ENCODE peak calls at places on chromosomes 3 and 15, in nine cellular contexts. G is AG04450, F is endodermal cell, W is HL-60, C is heart left ventricle, E is aorta, Y is adipocyte, P is SK-N-SH, L is GM23338. J is an unnamed sample.

GRCh38 chr3:55746808-55747413 is 259.8 kb upstream of the WNT5A start:
- DNase-seq in L (no peak), P (peak; percentile 15), W (no peak), Y (peak; percentile 73), E (no peak), G (no peak), F (no peak), C (no peak), J (no peak)

GRCh38 chr3:187986514-187986934 is 167.4 kb upstream of the LPP start:
- DNase-seq in G (peak; percentile 55), P (no peak), W (peak; percentile 69), Y (peak; percentile 60), L (no peak), F (no peak), C (no peak), E (peak; percentile 49), J (no peak)

GRCh38 chr3:105195260-105195659 is 171.4 kb upstream of the ALCAM start:
- DNase-seq in E (no peak), W (no peak), F (no peak), C (no peak), P (no peak), L (no peak), Y (peak; percentile 65), G (no peak), J (no peak)

GRCh38 chr3:148540266-148540665 is 157.4 kb upstream of the AGTR1 start:
- DNase-seq in G (no peak), E (no peak), Y (no peak), C (no peak), L (no peak), W (no peak), F (no peak), P (no peak), J (no peak)

GRCh38 chr15:39304201-39304841 is 276.6 kb upstream of the THBS1 start:
- DNase-seq in F (no peak), G (peak; percentile 98), P (no peak), E (no peak), L (no peak), Y (peak; percentile 84), C (no peak), W (no peak), J (no peak)

GRCh38 chr3:137163241-137163916 is 205.6 kb downstream of the IL20RB start:
- DNase-seq in L (peak; percentile 19), Y (no peak), E (no peak), G (no peak), C (peak; percentile 29), F (peak; percentile 59), W (no peak), P (peak; percentile 10), J (no peak)

GRCh38 chr3:8938021-8938420 is 25.3 kb downstream of the RAD18 start:
- DNase-seq in Y (peak; percentile 63), G (no peak), W (no peak), P (no peak), E (no peak), F (no peak), C (no peak), L (peak; percentile 39), J (no peak)

GRCh38 chr3:128481438-128481942 is 11.5 kb downstream of the GATA2 start:
- DNase-seq in E (peak; percentile 48), P (peak; percentile 60), Y (peak; percentile 51), W (no peak), G (no peak), F (peak; percentile 74), L (no peak), C (peak; percentile 73), J (no peak)

GRCh38 chr3:46878796-46879436 is 1.4 kb downstream of the PTH1R start:
- DNase-seq in C (no peak), E (no peak), P (peak; percentile 81), W (no peak), G (no peak), Y (peak; percentile 61), F (peak; percentile 78), L (no peak), J (no peak)

GRCh38 chr3:46881819-46882376 is 4.4 kb downstream of the PTH1R start:
- DNase-seq in G (no peak), E (no peak), F (peak; percentile 81), W (no peak), L (peak; percentile 70), P (peak; percentile 83), C (peak; percentile 67), Y (peak; percentile 86), J (no peak)

GRCh38 chr3:46882377-46883015 is 5.0 kb downstream of the PTH1R start:
- DNase-seq in L (peak; percentile 66), W (no peak), C (peak; percentile 59), P (peak; percentile 82), G (no peak), F (peak; percentile 84), E (no peak), Y (peak; percentile 82), J (no peak)

GRCh38 chr3:46883252-46884185 is 6.0 kb downstream of the PTH1R start:
- DNase-seq in G (no peak), L (peak; percentile 66), Y (peak; percentile 77), F (peak; percentile 75), W (no peak), P (peak; percentile 84), E (no peak), C (no peak), J (no peak)

DNA sequence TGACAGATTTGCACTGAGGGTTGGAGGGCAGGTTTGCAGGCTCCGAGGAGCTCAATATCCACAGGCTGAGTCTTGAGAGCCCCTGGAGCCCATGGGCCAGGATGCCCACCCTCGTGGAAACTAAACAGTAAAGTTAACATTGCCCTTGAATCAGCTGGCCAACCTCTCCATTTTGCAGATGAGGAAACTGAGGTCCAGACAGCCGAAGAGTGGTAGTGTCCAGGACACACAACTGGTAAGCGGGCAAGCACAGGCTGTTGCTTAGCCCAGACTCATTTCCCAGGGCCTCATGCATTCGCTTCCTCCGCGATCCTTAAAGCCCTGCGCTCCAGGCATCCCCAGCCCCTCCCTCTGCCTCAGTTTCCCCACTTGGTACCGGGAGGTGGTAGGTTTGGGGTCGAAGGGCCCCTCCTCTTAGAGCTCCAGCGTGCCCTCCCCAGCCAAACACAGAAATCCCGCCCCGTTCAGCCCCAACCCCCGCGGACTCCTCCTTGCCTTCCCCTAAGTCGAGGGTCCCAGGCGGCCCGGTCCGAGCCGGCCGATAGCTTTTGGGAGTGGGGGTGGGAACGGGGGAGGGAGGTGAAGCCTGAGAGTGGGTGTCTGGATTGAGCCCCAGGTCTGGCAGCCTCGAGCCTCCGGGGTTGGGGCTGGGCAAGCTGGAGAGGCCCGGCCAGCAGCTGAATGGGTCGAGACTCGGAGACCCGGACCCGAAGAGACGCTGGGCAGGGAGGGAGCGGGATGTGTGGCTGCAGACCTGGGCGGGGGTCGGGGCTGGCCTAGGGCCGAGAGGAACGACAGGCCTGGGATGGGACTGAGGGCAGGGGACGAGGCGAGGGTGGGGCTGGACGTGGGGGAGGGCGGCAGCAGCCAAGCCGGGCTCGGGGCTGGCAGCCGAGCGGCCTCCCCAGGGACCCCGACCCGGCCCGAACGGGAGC is 3.6 kb downstream of the PTH1R start:
- DNase-seq in Y (no peak), P (peak; percentile 68), C (no peak), F (peak; percentile 86), G (no peak), L (peak; percentile 72), E (no peak), W (no peak), J (no peak)
- H3K27me3 ChIP-seq in Y (peaks cover 4% of the 10 kb centered on the region), P (peaks cover 22% of the 10 kb centered on the region), C (peaks cover 9% of the 10 kb centered on the region), F (peaks cover 58% of the 10 kb centered on the region), G (peaks cover 51% of the 10 kb centered on the region), L (peaks cover 79% of the 10 kb centered on the region), E (no peaks in the 10 kb centered on the region), W (peaks cover 46% of the 10 kb centered on the region), J (no peaks in the 10 kb centered on the region)

DNA sequence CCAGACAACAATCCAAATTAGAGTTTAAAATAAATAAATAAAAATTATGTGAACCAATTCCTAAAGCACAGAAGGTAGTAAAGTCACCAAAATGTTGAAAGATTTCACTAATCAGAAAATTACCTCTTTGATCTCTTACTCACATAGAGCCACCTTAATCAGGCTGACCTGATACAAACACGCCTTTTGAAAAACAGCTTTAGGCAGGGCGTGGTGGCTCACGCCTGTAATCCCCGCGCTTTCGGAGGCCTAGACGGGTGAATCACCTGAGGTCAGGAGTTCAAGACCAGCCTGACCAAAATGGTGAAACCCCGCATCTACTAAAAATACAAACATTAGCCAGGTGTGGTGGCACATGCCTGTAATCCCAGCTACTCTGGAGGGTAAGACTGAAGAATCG is 1197.3 kb downstream of the ROBO1 start:
- DNase-seq in L (no peak), P (no peak), C (no peak), Y (no peak), E (no peak), F (no peak), G (no peak), W (no peak), J (no peak)
- H3K27me3 ChIP-seq in L (no peaks in the 10 kb centered on the region), P (no peaks in the 10 kb centered on the region), C (no peaks in the 10 kb centered on the region), Y (no peaks in the 10 kb centered on the region), E (no peaks in the 10 kb centered on the region), F (no peaks in the 10 kb centered on the region), G (no peaks in the 10 kb centered on the region), W (no peaks in the 10 kb centered on the region), J (no peaks in the 10 kb centered on the region)

DNA sequence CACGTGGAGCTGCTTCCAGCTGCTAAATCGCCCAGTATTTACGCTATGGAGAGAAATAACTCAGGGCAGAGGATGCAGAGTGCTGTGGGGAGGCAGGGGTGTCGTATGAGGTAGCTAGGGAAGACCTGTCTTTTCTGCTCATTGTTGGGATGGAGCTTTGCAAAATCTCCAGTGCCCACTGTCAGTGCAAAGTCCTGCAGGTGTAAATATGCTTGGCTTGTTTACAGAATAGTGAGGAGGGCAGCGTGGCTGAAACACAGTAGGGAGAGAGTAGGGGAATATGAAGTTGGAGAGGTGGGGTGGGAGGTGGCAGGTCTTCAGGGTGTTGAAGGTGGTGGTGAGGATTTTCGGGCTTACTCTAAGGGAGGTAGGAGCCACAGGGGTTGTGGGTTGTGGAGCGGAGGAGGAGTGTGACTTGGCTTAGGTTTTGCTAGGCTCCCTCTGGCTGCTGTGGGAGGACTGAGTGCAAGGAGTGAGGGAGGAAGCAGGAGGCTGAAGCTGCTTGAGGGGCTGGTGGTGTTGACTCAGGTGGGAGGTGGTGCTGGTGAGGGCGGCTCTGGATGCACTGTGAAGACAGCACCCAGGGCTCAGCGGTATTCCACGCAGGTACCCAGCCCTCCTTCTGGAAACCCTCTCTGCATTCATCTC is 125.7 kb downstream of the FBLN2 start:
- DNase-seq in P (no peak), E (no peak), F (no peak), Y (no peak), C (no peak), W (no peak), G (no peak), L (no peak), J (no peak)
- H3K27me3 ChIP-seq in P (no peaks in the 10 kb centered on the region), E (no peaks in the 10 kb centered on the region), F (no peaks in the 10 kb centered on the region), Y (peaks cover 43% of the 10 kb centered on the region), C (peaks cover 19% of the 10 kb centered on the region), W (no peaks in the 10 kb centered on the region), G (peaks cover 3% of the 10 kb centered on the region), L (no peaks in the 10 kb centered on the region), J (no peaks in the 10 kb centered on the region)

GRCh38 chr3:167992384-167992783 is 103.3 kb downstream of the GOLIM4 start:
- DNase-seq in C (no peak), P (no peak), F (no peak), E (no peak), Y (no peak), G (no peak), L (no peak), W (no peak), J (no peak)

GRCh38 chr3:167991213-167991612 is 104.5 kb downstream of the GOLIM4 start:
- DNase-seq in Y (no peak), P (no peak), E (no peak), W (no peak), F (no peak), G (no peak), C (no peak), L (no peak), J (no peak)

GRCh38 chr3:167989066-167989465 is 106.7 kb downstream of the GOLIM4 start:
- DNase-seq in P (no peak), W (no peak), E (no peak), F (no peak), C (no peak), L (no peak), Y (no peak), G (no peak), J (no peak)

DNA sequence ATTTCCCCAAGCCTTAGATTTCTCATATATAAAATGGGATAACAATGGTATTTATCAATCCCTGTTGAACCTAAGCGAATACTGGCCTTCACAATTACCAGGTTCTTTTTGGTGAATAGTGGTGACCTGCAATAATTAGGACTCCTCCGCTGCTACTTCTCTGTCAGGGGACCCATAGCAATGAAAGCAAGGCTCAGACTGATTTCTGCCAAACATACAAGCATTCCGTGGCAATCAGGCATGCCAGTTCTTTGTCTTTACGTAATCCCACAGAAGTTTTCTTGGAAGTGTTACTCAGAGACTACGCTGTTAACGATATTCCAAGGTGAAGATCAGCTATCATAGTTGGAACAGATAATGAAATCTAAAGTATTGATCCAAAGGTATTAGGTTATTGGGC is 105.7 kb downstream of the GOLIM4 start:
- DNase-seq in G (no peak), Y (no peak), W (no peak), C (no peak), F (no peak), P (no peak), E (no peak), L (no peak), J (no peak)
- H3K27me3 ChIP-seq in G (no peaks in the 10 kb centered on the region), Y (no peaks in the 10 kb centered on the region), W (no peaks in the 10 kb centered on the region), C (no peaks in the 10 kb centered on the region), F (peaks cover 9% of the 10 kb centered on the region), P (no peaks in the 10 kb centered on the region), E (no peaks in the 10 kb centered on the region), L (no peaks in the 10 kb centered on the region), J (no peaks in the 10 kb centered on the region)

J was measured in right lobe of liver.